ENCODE peak calls at places on chromosomes 7 and 10, in eight cellular contexts. N is esophagus squamous epithelium; J is heart left ventricle; Y is CD8-positive, alpha-beta memory T cell; O is AG04450; K is MM.1S; G is H9; S is Karpas-422. V is an unnamed sample.

GRCh38 chr7:26636808-26637207 is 227.6 kb downstream of the SKAP2 start:
- DNase-seq in N (no peak), J (no peak), Y (no peak), O (no peak), K (no peak), G (no peak), S (no peak), V (no peak)

GRCh38 chr10:115829501-115830215 is 443.3 kb downstream of the GFRA1 start:
- DNase-seq in N (no peak), J (no peak), Y (no peak), O (no peak), K (no peak), G (no peak), S (no peak), V (no peak)

GRCh38 chr7:27808626-27809025 is 68.7 kb downstream of the TAX1BP1 start:
- DNase-seq in N (no peak), J (no peak), Y (no peak), O (peak; percentile 21), K (no peak), G (no peak), S (no peak), V (no peak)

GRCh38 chr10:104582604-104582951 is 58.5 kb upstream of the SORCS3 start:
- DNase-seq in N (no peak), J (no peak), Y (no peak), O (no peak), K (no peak), G (no peak), S (no peak), V (no peak)

GRCh38 chr10:5142199-5142598 is 42.8 kb downstream of the AKR1C8 start:
- DNase-seq in N (no peak), J (no peak), Y (no peak), O (no peak), K (no peak), G (no peak), S (no peak), V (no peak)

GRCh38 chr10:94677691-94678090 is 5.8 kb upstream of the CYP2C18 start:
- DNase-seq in N (no peak), J (no peak), Y (no peak), O (no peak), K (no peak), G (peak; percentile 56), S (no peak), V (no peak)

GRCh38 chr7:87216701-87217508 is 2.6 kb downstream of the TMEM243 start:
- DNase-seq in N (no peak), J (no peak), Y (no peak), O (no peak), K (peak; percentile 70), G (no peak), S (peak; percentile 79), V (no peak)

GRCh38 chr7:143217806-143218205 is 4.0 kb upstream of the TAS2R40 start:
- DNase-seq in N (no peak), J (no peak), Y (no peak), O (no peak), K (no peak), G (no peak), S (no peak), V (no peak)

GRCh38 chr7:47458057-47458456 is 123.9 kb downstream of the TNS3 start:
- DNase-seq in N (no peak), J (peak; percentile 81), Y (no peak), O (peak; percentile 91), K (no peak), G (no peak), S (no peak), V (peak; percentile 76)

GRCh38 chr10:22625511-22626288 is 88.7 kb downstream of the PIP4K2A start:
- DNase-seq in N (no peak), J (no peak), Y (no peak), O (no peak), K (no peak), G (no peak), S (no peak), V (no peak)

GRCh38 chr10:24701447-24701846 is 22.2 kb downstream of the ARHGAP21 start:
- DNase-seq in N (no peak), J (no peak), Y (no peak), O (no peak), K (peak; percentile 74), G (no peak), S (no peak), V (no peak)

DNA sequence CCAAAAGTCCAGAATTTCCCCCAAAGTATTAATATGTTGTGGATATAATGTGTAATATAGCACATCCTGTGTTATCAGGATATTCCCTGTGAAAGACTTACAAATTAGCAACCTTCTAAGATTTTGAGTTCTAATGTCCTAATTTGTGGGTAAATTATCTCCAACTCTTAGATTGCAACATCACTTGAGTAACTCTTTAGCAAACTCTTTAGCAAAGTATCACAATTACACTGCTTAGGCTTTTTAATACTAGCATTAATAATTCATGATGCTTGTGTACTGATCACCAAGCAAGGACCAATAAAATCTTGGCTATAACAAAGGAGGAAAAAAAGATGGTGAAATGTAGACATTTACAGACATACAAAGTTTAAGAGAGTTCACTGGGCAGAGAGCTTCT is 27.7 kb downstream of the HIP1 start:
- DNase-seq in N (no peak), J (no peak), Y (no peak), O (no peak), K (no peak), G (no peak), S (no peak), V (no peak)
- H3K27ac ChIP-seq in N (peak overlapping the region; percentile 61), J (peak overlapping the region; percentile 71), Y (no peak overlapping the region), O (no peak overlapping the region), K (no peak overlapping the region), G (no peak overlapping the region), S (no peak overlapping the region), V (peak overlapping the region; percentile 67)

DNA sequence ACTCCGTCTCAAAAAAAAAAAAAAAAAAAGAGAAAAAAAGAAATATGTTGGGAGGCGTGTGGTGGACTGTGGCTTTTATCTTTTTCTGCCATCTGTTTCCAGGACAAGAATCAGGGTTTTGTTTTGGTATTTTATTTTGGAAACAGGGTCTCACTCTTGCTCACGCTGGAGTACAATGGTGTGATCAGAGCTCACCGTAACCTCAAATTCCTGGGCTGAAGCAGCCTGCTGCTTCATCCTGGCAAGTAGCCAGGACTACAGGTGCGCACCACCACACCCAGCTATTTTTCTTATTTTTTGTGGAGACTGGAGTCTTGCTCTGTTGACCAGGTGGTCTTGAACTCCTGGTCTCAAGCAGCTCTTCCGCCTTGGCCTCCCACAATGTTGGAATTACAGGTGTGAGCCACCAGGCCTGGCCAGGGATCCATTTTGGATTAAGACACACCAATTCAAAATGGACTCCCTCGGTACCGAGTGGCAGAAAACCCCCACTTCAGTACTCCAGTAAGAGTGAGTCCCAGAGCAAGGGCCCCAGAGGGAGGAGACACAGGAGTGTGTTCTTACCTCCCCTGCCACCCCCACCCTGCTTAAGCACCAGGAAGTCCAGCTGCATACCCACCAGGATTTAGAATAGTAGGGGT is 6.7 kb downstream of the MTURN start:
- DNase-seq in N (no peak), J (no peak), Y (no peak), O (no peak), K (no peak), G (no peak), S (no peak), V (no peak)
- H3K27ac ChIP-seq in N (peak overlapping the region; percentile 73), J (no peak overlapping the region), Y (no peak overlapping the region), O (no peak overlapping the region), K (no peak overlapping the region), G (no peak overlapping the region), S (peak overlapping the region; percentile 20), V (no peak overlapping the region)

GRCh38 chr10:133415752-133416151 is 8.7 kb downstream of the SPRN start:
- DNase-seq in N (no peak), J (no peak), Y (no peak), O (no peak), K (no peak), G (peak; percentile 24), S (no peak), V (no peak)

GRCh38 chr10:133419211-133419950 is 5.0 kb downstream of the SPRN start:
- DNase-seq in N (no peak), J (no peak), Y (no peak), O (no peak), K (no peak), G (peak; percentile 20), S (no peak), V (no peak)

GRCh38 chr10:133420028-133420427 is 4.4 kb downstream of the SPRN start:
- DNase-seq in N (no peak), J (no peak), Y (no peak), O (no peak), K (no peak), G (no peak), S (no peak), V (no peak)

GRCh38 chr10:133420579-133420978 is 3.8 kb downstream of the SPRN start:
- DNase-seq in N (no peak), J (no peak), Y (no peak), O (no peak), K (no peak), G (peak; percentile 21), S (no peak), V (no peak)

DNA sequence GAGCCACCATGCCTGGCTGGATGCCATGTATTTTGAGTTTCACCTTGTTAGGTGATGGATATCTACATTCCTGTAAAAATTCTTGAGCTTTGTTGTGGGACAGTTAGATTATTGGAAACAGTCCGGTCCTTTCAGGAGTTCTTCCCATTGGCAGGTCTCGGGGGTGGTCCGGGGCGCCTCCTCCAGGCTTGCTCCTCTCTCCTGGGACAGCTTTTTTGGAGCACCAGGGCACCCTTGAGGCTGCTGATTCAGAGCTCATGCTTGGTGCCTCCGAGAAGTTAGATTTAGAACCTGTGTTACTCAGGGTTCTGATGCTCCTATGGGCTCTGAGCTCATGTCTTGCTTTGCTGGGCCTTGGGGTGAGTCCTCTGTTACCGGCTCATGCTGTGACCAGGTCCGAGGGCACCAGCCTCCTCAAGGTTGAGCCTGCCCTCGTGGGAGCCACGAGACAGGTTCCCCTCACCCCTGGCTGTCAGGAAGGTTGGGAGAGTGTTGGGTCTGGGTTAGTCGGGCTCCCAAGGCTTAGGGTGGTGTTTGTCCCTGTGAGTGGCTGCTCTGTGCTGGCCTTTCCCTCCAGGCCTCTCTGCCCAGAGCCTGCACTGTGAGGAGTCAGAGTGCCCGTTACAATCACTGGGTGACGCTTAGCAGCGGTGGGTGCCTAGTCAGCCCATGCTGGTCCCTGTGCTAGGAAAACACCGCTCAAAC is 6.0 kb downstream of the SPRN start:
- DNase-seq in N (no peak), J (no peak), Y (no peak), O (no peak), K (no peak), G (no peak), S (no peak), V (no peak)
- H3K27ac ChIP-seq in N (no peak overlapping the region), J (no peak overlapping the region), Y (no peak overlapping the region), O (no peak overlapping the region), K (no peak overlapping the region), G (no peak overlapping the region), S (no peak overlapping the region), V (no peak overlapping the region)

GRCh38 chr10:125230251-125230650 is 69.9 kb upstream of the CTBP2 start:
- DNase-seq in N (no peak), J (no peak), Y (no peak), O (no peak), K (no peak), G (no peak), S (no peak), V (no peak)

GRCh38 chr10:125225051-125225450 is 64.7 kb upstream of the CTBP2 start:
- DNase-seq in N (no peak), J (no peak), Y (no peak), O (no peak), K (no peak), G (no peak), S (no peak), V (no peak)

GRCh38 chr10:125226823-125227222 is 66.5 kb upstream of the CTBP2 start:
- DNase-seq in N (no peak), J (no peak), Y (no peak), O (no peak), K (no peak), G (no peak), S (no peak), V (no peak)

GRCh38 chr10:125231116-125231812 is 70.9 kb upstream of the CTBP2 start:
- DNase-seq in N (no peak), J (no peak), Y (no peak), O (peak; percentile 93), K (no peak), G (peak; percentile 55), S (no peak), V (no peak)

GRCh38 chr10:125227546-125227945 is 67.2 kb upstream of the CTBP2 start:
- DNase-seq in N (no peak), J (no peak), Y (no peak), O (no peak), K (no peak), G (no peak), S (no peak), V (no peak)
- H3K27ac ChIP-seq in N (no peak overlapping the region), J (no peak overlapping the region), Y (no peak overlapping the region), O (no peak overlapping the region), K (no peak overlapping the region), G (no peak overlapping the region), S (no peak overlapping the region), V (no peak overlapping the region)

V was measured in uterus.